ENCODE peak calls at places on chromosomes 16 and 17, in six cellular contexts. N is trophoblast cell, Y is IMR-90, C is neuronal stem cell, V is H9, J is H1. G is an unnamed sample.

GRCh38 chr16:26736084-26736483 is 330.6 kb upstream of the C16orf82 start:
- DNase-seq in Y (no peak), J (no peak), V (no peak), C (no peak), N (no peak), G (no peak)

GRCh38 chr17:74218436-74218835 is 5.1 kb downstream of the TTYH2 start:
- DNase-seq in V (no peak), N (no peak), C (no peak), J (no peak), Y (no peak), G (no peak)

GRCh38 chr16:23784811-23785447 is 30.1 kb downstream of the CHP2 start:
- DNase-seq in V (no peak), N (peak), Y (peak), J (no peak), C (no peak), G (no peak)

GRCh38 chr17:37373530-37374159 is 2.1 kb upstream of the C17orf78 start:
- DNase-seq in J (peak), N (peak), Y (peak), C (peak), V (peak), G (peak)

GRCh38 chr17:52105601-52106000 is 52.9 kb downstream of the CA10 start:
- DNase-seq in C (no peak), Y (no peak), V (no peak), N (no peak), J (no peak), G (no peak)

GRCh38 chr16:77437859-77438258 is 3.0 kb upstream of the ADAMTS18 start:
- DNase-seq in V (no peak), C (no peak), Y (no peak), N (peak), J (no peak), G (peak)

GRCh38 chr17:30920683-30921543 is 832 bp upstream of the ADAP2 start:
- DNase-seq in J (no peak), Y (peak), N (peak), V (no peak), C (no peak), G (peak)

GRCh38 chr16:5487728-5488127 is 390.1 kb upstream of the EEF2KMT start:
- DNase-seq in J (no peak), Y (no peak), C (no peak), N (no peak), V (no peak), G (no peak)

GRCh38 chr16:77836801-77837200 is 48.4 kb downstream of the VAT1L start:
- DNase-seq in J (no peak), N (no peak), V (no peak), C (no peak), Y (no peak), G (no peak)

GRCh38 chr17:3905017-3905486 is 11.2 kb downstream of the P2RX1 start:
- DNase-seq in J (no peak), N (no peak), V (no peak), C (no peak), Y (no peak), G (no peak)

GRCh38 chr16:2511128-2511785 is 2.5 kb upstream of the ATP6V0C start:
- DNase-seq in N (no peak), J (no peak), Y (peak), C (no peak), V (peak), G (peak)

GRCh38 chr17:10018461-10018891 is 113.4 kb upstream of the RCVRN start:
- DNase-seq in Y (no peak), N (peak), V (no peak), C (no peak), J (no peak), G (no peak)

GRCh38 chr16:67393111-67393789 is at the start of gene TPPP3:
- DNase-seq in V (peak), N (peak), Y (peak), C (peak), J (no peak), G (peak)

GRCh38 chr17:40883031-40883430 is 2.0 kb downstream of the KRT20 start:
- DNase-seq in N (peak), V (no peak), C (no peak), Y (no peak), J (no peak), G (no peak)

GRCh38 chr16:67660564-67661028 is at the start of gene PARD6A:
- DNase-seq in Y (peak), C (peak), V (peak), N (peak), J (peak), G (peak)

GRCh38 chr17:42459256-42459982 is 741 bp downstream of the ATP6V0A1 start:
- DNase-seq in V (peak), C (no peak), Y (peak), J (no peak), N (peak), G (peak)

GRCh38 chr17:75679706-75680201 is 12.6 kb downstream of the SAP30BP start:
- DNase-seq in C (no peak), Y (no peak), V (no peak), J (no peak), N (peak), G (peak)

GRCh38 chr17:47950448-47950847 is 7.2 kb downstream of the PRR15L start:
- DNase-seq in C (no peak), V (no peak), J (no peak), Y (no peak), N (no peak), G (no peak)

GRCh38 chr16:87131996-87132345 is 185.2 kb downstream of the C16orf95 start:
- DNase-seq in Y (no peak), V (no peak), C (no peak), J (no peak), N (no peak), G (no peak)

GRCh38 chr17:41486809-41487530 is 2.7 kb downstream of the KRT36 start:
- DNase-seq in C (peak), J (peak), N (peak), V (peak), Y (no peak), G (no peak)

GRCh38 chr16:15876503-15876902 is 11.9 kb downstream of the CEP20 start:
- DNase-seq in N (no peak), J (no peak), Y (no peak), V (no peak), C (no peak), G (no peak)

GRCh38 chr16:12293017-12293618 is 316.6 kb downstream of the SNX29 start:
- DNase-seq in J (no peak), N (no peak), C (no peak), V (no peak), Y (peak), G (peak)

GRCh38 chr16:29662729-29663019 is 373 bp upstream of the SPN start:
- DNase-seq in J (no peak), V (no peak), C (no peak), N (no peak), Y (no peak), G (no peak)

GRCh38 chr17:7484964-7485377 is 805 bp downstream of the POLR2A start:
- DNase-seq in C (no peak), Y (no peak), J (no peak), V (no peak), N (peak), G (no peak)

GRCh38 chr17:28983286-28984240 is 22.3 kb downstream of the SEZ6 start:
- DNase-seq in Y (peak), N (no peak), V (no peak), C (no peak), J (no peak), G (no peak)

GRCh38 chr17:34741967-34742366 is 162.6 kb downstream of the TMEM132E start:
- DNase-seq in Y (no peak), V (peak), J (no peak), C (no peak), N (no peak), G (no peak)

GRCh38 chr17:69466905-69467630 is 52.6 kb downstream of the MAP2K6 start:
- DNase-seq in Y (peak), N (peak), J (no peak), V (peak), C (peak), G (peak)

GRCh38 chr16:73152731-73153130 is 104.8 kb upstream of the ZFHX3 start:
- DNase-seq in J (peak), Y (no peak), C (peak), V (peak), N (no peak), G (no peak)

GRCh38 chr17:17018021-17018441 is 24.2 kb upstream of the MPRIP start:
- DNase-seq in J (no peak), N (no peak), Y (no peak), V (no peak), C (no peak), G (no peak)

GRCh38 chr16:68070249-68070725 is 14.9 kb upstream of the NFATC3 start:
- DNase-seq in V (no peak), Y (no peak), J (no peak), N (no peak), C (no peak), G (no peak)

GRCh38 chr16:1308977-1309885 is at the start of gene UBE2I:
- DNase-seq in Y (peak), V (peak), J (peak), N (peak), C (peak), G (peak)
- H4K8ac ChIP-seq in Y (peak), V (no peak), J (peak), N (peak), C (no peak), G (peak)

DNA sequence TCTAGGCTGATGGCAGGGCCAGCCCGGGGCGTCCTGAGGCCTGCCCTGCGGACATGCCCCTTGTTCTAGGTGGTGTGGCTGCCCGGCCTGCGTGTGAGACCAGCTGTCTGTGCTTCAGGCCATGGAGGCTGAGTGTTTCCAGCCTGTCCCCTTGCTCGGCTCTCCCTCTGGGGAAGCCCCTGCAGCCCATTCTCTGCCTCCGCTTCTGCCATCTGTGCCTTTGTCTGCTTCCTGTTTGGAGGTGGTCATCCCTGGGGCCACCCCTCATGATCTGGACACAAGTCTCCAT is 184.7 kb downstream of the SEC14L1 start:
- DNase-seq in C (no peak), N (no peak), J (no peak), V (no peak), Y (no peak), G (no peak)
- H4K91ac ChIP-seq in C (no peak), N (peak), J (no peak), V (no peak), Y (peak), G (peak)

GRCh38 chr16:85571813-85572619 is 41.1 kb upstream of the GSE1 start:
- DNase-seq in Y (no peak), N (no peak), C (no peak), J (no peak), V (no peak), G (no peak)
- H2BK5ac ChIP-seq in Y (peak), N (no peak), C (no peak), J (peak), V (no peak), G (no peak)

DNA sequence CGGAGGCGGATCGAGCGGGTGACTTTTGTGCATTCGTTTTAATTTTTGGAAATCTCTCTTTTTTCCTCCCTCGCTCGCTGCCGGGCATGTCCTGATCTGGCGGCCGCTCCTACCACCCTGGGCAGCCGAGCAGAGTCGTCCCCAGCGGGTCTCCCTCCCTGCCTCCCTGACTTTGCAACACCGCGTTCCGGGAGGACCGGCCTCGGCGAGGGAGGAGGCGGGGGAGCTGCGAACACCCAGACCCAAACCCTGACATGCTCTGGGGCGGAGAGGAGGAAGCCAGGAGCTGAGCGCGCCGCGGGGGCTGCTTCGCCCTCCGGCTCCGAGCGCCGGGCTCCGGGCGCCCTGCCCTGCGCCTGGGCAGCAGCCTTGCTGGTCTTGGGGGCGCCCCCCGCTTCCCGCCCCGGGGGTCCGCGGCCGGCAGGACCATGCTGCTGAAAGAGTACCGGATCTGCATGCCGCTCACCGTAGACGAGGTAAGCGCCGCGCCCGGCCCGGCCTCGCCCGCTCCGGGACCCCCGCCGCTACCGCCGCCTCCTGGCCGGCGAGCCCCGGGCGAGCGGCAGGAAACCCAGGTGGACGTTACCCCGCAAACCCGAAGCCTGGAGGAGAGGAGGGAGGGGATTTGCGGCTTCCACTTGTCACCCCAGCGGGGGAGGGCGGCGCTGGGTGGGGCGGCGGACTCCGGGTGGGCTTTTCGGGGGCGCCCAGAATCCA is 804 bp downstream of the PITPNC1 start:
- DNase-seq in V (peak), C (peak), N (peak), Y (peak), J (no peak), G (peak)
- H4K8ac ChIP-seq in V (no peak), C (no peak), N (peak), Y (no peak), J (peak), G (no peak)

GRCh38 chr16:4315185-4316102 is at the start of gene GLIS2:
- DNase-seq in Y (peak), J (no peak), N (peak), V (peak), C (peak), G (peak)
- H4K91ac ChIP-seq in Y (peak), J (peak), N (peak), V (no peak), C (peak), G (peak)

GRCh38 chr17:57757735-57758134 is 12.6 kb upstream of the CCDC182 start:
- DNase-seq in N (no peak), J (no peak), V (no peak), Y (no peak), C (no peak), G (no peak)
- H2BK5ac ChIP-seq in N (peak), J (no peak), V (no peak), Y (no peak), C (peak), G (no peak)

GRCh38 chr17:21119247-21119944 is 7.4 kb upstream of the DHRS7B start:
- DNase-seq in J (no peak), N (peak), Y (peak), V (peak), C (peak), G (peak)
- H4K8ac ChIP-seq in J (no peak), N (peak), Y (no peak), V (no peak), C (no peak), G (no peak)

DNA sequence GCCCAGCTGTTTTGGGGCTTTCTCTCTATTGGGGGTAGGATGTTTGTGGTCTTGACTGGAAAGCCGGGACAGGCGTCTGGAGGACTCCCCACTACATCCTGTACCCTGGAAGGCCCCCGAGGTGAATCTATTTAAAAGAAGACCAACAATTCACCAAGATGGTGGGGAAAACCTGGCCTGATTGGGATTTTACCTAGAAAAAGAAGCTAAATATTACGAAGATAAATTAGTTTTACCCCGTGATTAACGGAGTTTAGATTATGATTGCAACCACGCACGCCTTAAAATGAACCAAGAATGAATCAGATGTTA is 779 bp upstream of the CCDC102A start:
- DNase-seq in J (no peak), C (no peak), V (no peak), N (no peak), Y (no peak), G (no peak)
- H4K91ac ChIP-seq in J (no peak), C (no peak), V (no peak), N (peak), Y (no peak), G (no peak)

GRCh38 chr17:35764123-35764991 is 3.7 kb downstream of the C17orf50 start:
- DNase-seq in C (peak), V (peak), J (peak), N (peak), Y (peak), G (peak)

GRCh38 chr17:35766903-35767510 is 6.3 kb downstream of the C17orf50 start:
- DNase-seq in Y (peak), V (no peak), J (no peak), C (no peak), N (peak), G (peak)

GRCh38 chr17:35766489-35766877 is 5.8 kb downstream of the C17orf50 start:
- DNase-seq in V (no peak), N (no peak), C (no peak), Y (no peak), J (no peak), G (no peak)

GRCh38 chr17:35765086-35765710 is 4.5 kb downstream of the C17orf50 start:
- DNase-seq in J (no peak), N (no peak), Y (no peak), C (no peak), V (no peak), G (peak)

GRCh38 chr17:35765731-35766488 is 5.2 kb downstream of the C17orf50 start:
- DNase-seq in Y (no peak), N (no peak), J (no peak), V (no peak), C (no peak), G (no peak)
- H2BK5ac ChIP-seq in Y (no peak), N (no peak), J (peak), V (no peak), C (peak), G (no peak)

GRCh38 chr17:65008877-65009276 is 47.7 kb downstream of the GNA13 start:
- DNase-seq in J (no peak), Y (no peak), V (no peak), C (no peak), N (no peak), G (no peak)

GRCh38 chr17:65000798-65001197 is 55.7 kb downstream of the GNA13 start:
- DNase-seq in C (no peak), N (no peak), Y (no peak), V (no peak), J (no peak), G (no peak)

GRCh38 chr17:65001409-65002045 is 55.0 kb downstream of the GNA13 start:
- DNase-seq in Y (no peak), V (no peak), N (peak), J (no peak), C (no peak), G (no peak)

GRCh38 chr17:65009848-65010247 is 46.7 kb downstream of the GNA13 start:
- DNase-seq in Y (no peak), C (no peak), N (no peak), V (no peak), J (no peak), G (no peak)

DNA sequence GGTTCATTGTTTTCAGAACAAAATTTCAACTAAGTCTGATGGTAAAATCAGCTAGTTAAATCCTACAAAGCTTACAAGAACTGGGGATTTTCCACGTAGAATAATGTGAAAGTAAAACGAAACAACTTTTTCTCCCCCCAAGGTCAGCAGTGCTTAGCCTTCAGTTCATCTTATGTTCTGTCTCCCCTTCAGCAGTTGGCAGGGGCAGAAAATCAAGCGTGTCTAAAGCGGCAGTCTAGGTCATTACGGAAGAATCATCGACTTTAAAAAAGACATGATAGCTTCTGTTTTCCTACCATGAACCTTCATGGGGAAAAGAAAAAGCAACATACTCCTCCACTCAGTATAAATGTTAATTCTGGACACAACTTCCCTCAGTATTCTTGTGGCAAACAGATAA is 50.7 kb downstream of the GNA13 start:
- DNase-seq in Y (no peak), C (no peak), J (no peak), N (no peak), V (no peak), G (no peak)
- H4K8ac ChIP-seq in Y (no peak), C (no peak), J (no peak), N (no peak), V (no peak), G (no peak)

G was measured in mesenchymal stem cell.